ENCODE peak calls at places on chromosomes 11 and 22, in eight cellular contexts. Z, V, K, I, F, J, O and Q are unnamed samples.

GRCh38 chr11:126487711-126488110 is 132.2 kb downstream of the ST3GAL4 start:
- DNase-seq in K (no peak), F (no peak), V (no peak), I (no peak), J (no peak), Z (no peak), O (no peak), Q (no peak)

GRCh38 chr11:121394785-121395184 is 57.3 kb upstream of the SORL1 start:
- DNase-seq in K (no peak), Z (no peak), F (no peak), J (no peak), V (no peak), O (no peak), I (no peak), Q (no peak)

GRCh38 chr11:65489061-65489705 is 9.7 kb upstream of the MALAT1 start:
- DNase-seq in V (no peak), Z (no peak), K (no peak), O (no peak), I (no peak), J (no peak), F (no peak), Q (peak)

GRCh38 chr22:46587067-46587471 is 33.1 kb upstream of the GRAMD4 start:
- DNase-seq in K (no peak), F (peak), I (no peak), Z (no peak), J (no peak), O (no peak), V (peak), Q (no peak)

GRCh38 chr11:119852741-119853140 is 123.7 kb upstream of the NECTIN1 start:
- DNase-seq in O (no peak), J (no peak), K (no peak), Z (no peak), F (no peak), V (no peak), I (no peak), Q (no peak)

GRCh38 chr11:93784935-93785360 is 866 bp downstream of the MED17 start:
- DNase-seq in I (no peak), O (peak), Z (no peak), J (no peak), V (no peak), F (no peak), K (peak), Q (no peak)

GRCh38 chr11:65182258-65183170 is 786 bp downstream of the CAPN1 start:
- DNase-seq in K (peak), O (no peak), Z (no peak), I (no peak), V (peak), F (peak), J (peak), Q (peak)

GRCh38 chr11:1450958-1451710 is 35.4 kb downstream of the MOB2 start:
- DNase-seq in V (no peak), I (no peak), Z (no peak), K (no peak), J (no peak), O (no peak), F (no peak), Q (no peak)

GRCh38 chr22:47486569-47487312 is 724.3 kb downstream of the TBC1D22A start:
- DNase-seq in Z (no peak), J (no peak), V (no peak), K (no peak), I (no peak), F (no peak), O (no peak), Q (no peak)

GRCh38 chr11:117984471-117984870 is 1.7 kb upstream of the IL10RA start:
- DNase-seq in K (no peak), V (no peak), I (no peak), Z (no peak), J (no peak), O (no peak), F (no peak), Q (peak)

GRCh38 chr11:128840137-128840536 is 27.0 kb downstream of the KCNJ1 start:
- DNase-seq in F (no peak), O (no peak), K (no peak), I (no peak), Z (no peak), J (no peak), V (no peak), Q (no peak)